ENCODE peak calls at places on chromosomes 5 and 9, in seven cellular contexts. R, G, I, O, Q, Y and X are unnamed samples.

GRCh38 chr9:5879419-5880181 is 11.1 kb upstream of the MLANA start:
- DNase-seq in R (no peak), G (no peak), I (no peak), O (no peak), Q (no peak), Y (no peak), X (no peak)

GRCh38 chr9:90659626-90660364 is 17.2 kb upstream of the DIRAS2 start:
- DNase-seq in R (no peak), G (no peak), I (no peak), O (no peak), Q (no peak), Y (no peak), X (no peak)

GRCh38 chr5:83255268-83255667 is 177.9 kb downstream of the XRCC4 start:
- DNase-seq in R (no peak), G (no peak), I (no peak), O (no peak), Q (no peak), Y (no peak), X (no peak)

GRCh38 chr9:72977670-72978069 is 24.8 kb upstream of the ALDH1A1 start:
- DNase-seq in R (no peak), G (no peak), I (no peak), O (no peak), Q (no peak), Y (no peak), X (no peak)

GRCh38 chr9:29701536-29701935 is 2128.3 kb upstream of the C9orf72 start:
- DNase-seq in R (no peak), G (no peak), I (no peak), O (no peak), Q (no peak), Y (no peak), X (no peak)

GRCh38 chr9:21031091-21031817 is at the start of gene HACD4:
- DNase-seq in R (peak), G (peak), I (peak), O (peak), Q (peak), Y (peak), X (no peak)

GRCh38 chr9:135976531-135976930 is 15.4 kb upstream of the UBAC1 start:
- DNase-seq in R (no peak), G (no peak), I (no peak), O (no peak), Q (no peak), Y (no peak), X (no peak)

GRCh38 chr9:105405514-105406131 is 42.2 kb upstream of the FSD1L start:
- DNase-seq in R (no peak), G (no peak), I (peak), O (no peak), Q (no peak), Y (no peak), X (no peak)

GRCh38 chr9:95124582-95125359 is 192.7 kb downstream of the FANCC start:
- DNase-seq in R (no peak), G (no peak), I (no peak), O (no peak), Q (peak), Y (no peak), X (no peak)

GRCh38 chr5:74562116-74562515 is 78.4 kb downstream of the ENC1 start:
- DNase-seq in R (no peak), G (no peak), I (no peak), O (no peak), Q (no peak), Y (no peak), X (no peak)

GRCh38 chr9:115649991-115650472 is 503.6 kb upstream of the PAPPA start:
- DNase-seq in R (peak), G (no peak), I (no peak), O (no peak), Q (no peak), Y (peak), X (peak)

GRCh38 chr9:35364817-35365585 is 124.9 kb upstream of the RUSC2 start:
- DNase-seq in R (no peak), G (no peak), I (no peak), O (no peak), Q (no peak), Y (no peak), X (no peak)

GRCh38 chr5:176621661-176622079 is 8.7 kb downstream of the SNCB start:
- DNase-seq in R (no peak), G (no peak), I (no peak), O (no peak), Q (no peak), Y (no peak), X (no peak)

GRCh38 chr9:121266356-121266755 is 1.6 kb upstream of the GSN start:
- DNase-seq in R (no peak), G (no peak), I (no peak), O (no peak), Q (no peak), Y (no peak), X (no peak)

GRCh38 chr9:122302541-122302940 is 37.9 kb downstream of the MRRF start:
- DNase-seq in R (no peak), G (no peak), I (no peak), O (no peak), Q (no peak), Y (no peak), X (no peak)

GRCh38 chr9:135344523-135344901 is 135.1 kb upstream of the PPP1R26 start:
- DNase-seq in R (no peak), G (no peak), I (no peak), O (peak), Q (no peak), Y (no peak), X (no peak)

GRCh38 chr9:100351508-100351907 is 1.2 kb downstream of the TEX10 start:
- DNase-seq in R (no peak), G (no peak), I (no peak), O (no peak), Q (no peak), Y (no peak), X (no peak)

GRCh38 chr5:150121448-150122157 is 34.0 kb downstream of the PDGFRB start:
- DNase-seq in R (no peak), G (no peak), I (no peak), O (peak), Q (no peak), Y (peak), X (no peak)

GRCh38 chr5:142810081-142810480 is 39.9 kb downstream of the ARHGAP26 start:
- DNase-seq in R (no peak), G (no peak), I (no peak), O (no peak), Q (no peak), Y (no peak), X (no peak)

DNA sequence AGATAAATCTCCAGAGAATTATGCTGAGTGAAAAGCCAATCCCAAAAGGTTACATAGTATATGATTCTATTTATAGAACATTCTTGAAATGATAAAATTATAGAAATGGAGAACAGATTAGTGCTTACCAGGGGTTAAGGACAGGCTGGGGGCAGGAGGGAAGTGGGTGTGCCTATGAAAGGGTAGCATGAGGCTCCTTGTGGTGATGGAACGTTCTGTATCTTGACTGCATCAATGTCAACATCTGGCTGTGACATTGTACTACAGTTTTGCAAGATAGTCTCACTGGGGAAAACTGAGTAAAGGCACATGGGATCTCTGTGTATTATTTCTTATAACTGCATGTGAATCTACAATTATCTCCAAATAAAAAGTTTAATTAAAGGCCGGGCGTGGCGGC is 22.3 kb downstream of the ORM2 start:
- DNase-seq in R (no peak), G (no peak), I (no peak), O (peak), Q (no peak), Y (no peak), X (no peak)
- TF ChIP-seq POLR2AphosphoS5 in R (peak), G (no peak), I (no peak), O (no peak), Q (no peak), Y (no peak), X (no peak)

DNA sequence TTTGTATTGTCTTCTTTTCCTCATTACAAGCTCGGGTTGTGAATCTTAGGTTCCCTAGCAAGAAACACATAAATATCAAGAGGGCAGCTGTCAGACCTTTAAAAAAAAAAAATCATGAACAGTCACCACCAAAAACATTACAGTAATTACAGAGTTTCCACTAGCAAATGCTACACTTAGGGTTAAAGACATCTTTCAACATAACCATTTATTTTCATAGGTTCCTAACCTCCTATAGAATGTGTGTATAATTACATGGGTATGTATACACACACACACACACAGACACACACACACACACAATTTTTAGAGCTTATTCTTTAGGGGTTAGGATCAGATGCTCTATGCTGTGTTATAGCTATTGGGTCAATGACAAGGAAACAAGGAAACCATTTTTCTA is 50.1 kb downstream of the SEMA6A start:
- DNase-seq in R (no peak), G (no peak), I (no peak), O (no peak), Q (no peak), Y (no peak), X (no peak)
- TF ChIP-seq POLR2AphosphoS5 in R (no peak), G (no peak), I (no peak), O (no peak), Q (no peak), Y (no peak), X (no peak)

GRCh38 chr5:147413266-147413665 is 96.6 kb downstream of the DPYSL3 start:
- DNase-seq in R (no peak), G (no peak), I (no peak), O (no peak), Q (no peak), Y (no peak), X (no peak)

GRCh38 chr5:147412561-147412960 is 97.3 kb downstream of the DPYSL3 start:
- DNase-seq in R (no peak), G (no peak), I (no peak), O (no peak), Q (no peak), Y (no peak), X (no peak)

GRCh38 chr5:147410496-147411395 is 99.1 kb downstream of the DPYSL3 start:
- DNase-seq in R (no peak), G (no peak), I (no peak), O (no peak), Q (no peak), Y (no peak), X (no peak)

GRCh38 chr5:147408980-147409379 is 100.9 kb downstream of the DPYSL3 start:
- DNase-seq in R (no peak), G (no peak), I (no peak), O (no peak), Q (no peak), Y (no peak), X (no peak)

GRCh38 chr5:147411612-147412310 is 98.1 kb downstream of the DPYSL3 start:
- DNase-seq in R (no peak), G (no peak), I (no peak), O (no peak), Q (no peak), Y (no peak), X (no peak)
- TF ChIP-seq POLR2AphosphoS5 in R (no peak), G (no peak), I (no peak), O (no peak), Q (no peak), Y (no peak), X (no peak)

DNA sequence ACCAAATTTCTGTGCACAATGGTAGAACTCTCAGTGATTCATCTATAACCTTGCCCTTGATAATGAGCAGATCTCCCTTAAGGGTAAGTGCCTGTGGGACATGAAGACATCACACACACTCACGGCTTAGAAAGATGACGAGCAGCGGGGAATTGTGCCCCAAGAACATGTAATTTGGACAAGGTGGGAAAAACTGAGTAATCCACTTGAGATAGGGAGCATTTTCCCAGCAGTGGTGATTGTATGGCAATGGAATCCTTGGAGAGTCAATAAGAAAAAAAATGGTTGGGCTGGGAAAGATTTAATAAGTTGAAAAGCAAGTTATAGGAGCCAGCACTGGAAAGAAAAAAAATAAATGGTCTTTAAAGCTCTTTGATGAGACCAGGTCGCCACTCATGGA is 193.1 kb downstream of the GLIS3 start:
- DNase-seq in R (no peak), G (no peak), I (no peak), O (no peak), Q (no peak), Y (no peak), X (peak)
- TF ChIP-seq POLR2AphosphoS5 in R (no peak), G (no peak), I (no peak), O (no peak), Q (no peak), Y (no peak), X (no peak)

GRCh38 chr5:132887326-132887725 is 13.9 kb downstream of the LEAP2 start:
- DNase-seq in R (no peak), G (no peak), I (no peak), O (no peak), Q (no peak), Y (no peak), X (no peak)

GRCh38 chr5:132884548-132884947 is 11.1 kb downstream of the LEAP2 start:
- DNase-seq in R (no peak), G (no peak), I (no peak), O (no peak), Q (no peak), Y (no peak), X (no peak)

GRCh38 chr5:132890817-132891216 is 17.3 kb downstream of the LEAP2 start:
- DNase-seq in R (no peak), G (no peak), I (no peak), O (no peak), Q (no peak), Y (no peak), X (no peak)

GRCh38 chr5:132886064-132886823 is 12.8 kb downstream of the LEAP2 start:
- DNase-seq in R (no peak), G (no peak), I (no peak), O (no peak), Q (no peak), Y (no peak), X (no peak)

GRCh38 chr5:132889501-132889900 is 16.0 kb downstream of the LEAP2 start:
- DNase-seq in R (no peak), G (no peak), I (no peak), O (no peak), Q (no peak), Y (no peak), X (no peak)
- TF ChIP-seq POLR2AphosphoS5 in R (no peak), G (no peak), I (no peak), O (no peak), Q (no peak), Y (no peak), X (no peak)